ENCODE peak calls at places on chromosome 10, in five cellular contexts. L is globus pallidus, Y is RPMI7951, M is lower lobe of right lung, P is NCI-H1105. S is an unnamed sample.

GRCh38 chr10:104328916-104329710 is 9.2 kb downstream of the ITPRIP start:
- DNase-seq in L (peak), Y (peak), M (peak), P (no peak), S (peak)

GRCh38 chr10:121774404-121774803 is 153.4 kb downstream of the ATE1 start:
- DNase-seq in L (no peak), Y (no peak), M (no peak), P (no peak), S (no peak)

GRCh38 chr10:96390460-96390864 is 31.7 kb upstream of the OPALIN start:
- DNase-seq in L (peak), Y (no peak), M (no peak), P (no peak), S (peak)

GRCh38 chr10:3907514-3907913 is 122.5 kb upstream of the KLF6 start:
- DNase-seq in L (no peak), Y (peak), M (no peak), P (no peak), S (no peak)

GRCh38 chr10:18542832-18543231 is 108.6 kb downstream of the NSUN6 start:
- DNase-seq in L (no peak), Y (no peak), M (no peak), P (no peak), S (no peak)

GRCh38 chr10:80945267-80945880 is 407.7 kb downstream of the SH2D4B start:
- DNase-seq in L (peak), Y (no peak), M (no peak), P (no peak), S (peak)

GRCh38 chr10:12796431-12797185 is 204.9 kb downstream of the CCDC3 start:
- DNase-seq in L (no peak), Y (no peak), M (no peak), P (no peak), S (no peak)

GRCh38 chr10:49526624-49527023 is 12.3 kb downstream of the ERCC6 start:
- DNase-seq in L (no peak), Y (no peak), M (no peak), P (no peak), S (no peak)

GRCh38 chr10:74292871-74293427 is 141.9 kb downstream of the ADK start:
- DNase-seq in L (no peak), Y (peak), M (no peak), P (peak), S (no peak)

GRCh38 chr10:29811751-29812427 is 177.1 kb upstream of the SVIL start:
- DNase-seq in L (peak), Y (peak), M (no peak), P (no peak), S (peak)

GRCh38 chr10:19111501-19112267 is 63.1 kb downstream of the MALRD1 start:
- DNase-seq in L (no peak), Y (no peak), M (no peak), P (no peak), S (no peak)

GRCh38 chr10:4488924-4489323 is 337.1 kb upstream of the AKR1E2 start:
- DNase-seq in L (no peak), Y (no peak), M (no peak), P (no peak), S (no peak)

GRCh38 chr10:28254290-28254985 is 48.4 kb downstream of the MPP7 start:
- DNase-seq in L (no peak), Y (peak), M (no peak), P (no peak), S (no peak)

GRCh38 chr10:111130471-111130870 is 53.6 kb downstream of the ADRA2A start:
- DNase-seq in L (no peak), Y (no peak), M (no peak), P (no peak), S (no peak)

GRCh38 chr10:59055046-59055445 is 121.4 kb upstream of the PHYHIPL start:
- DNase-seq in L (no peak), Y (no peak), M (no peak), P (no peak), S (no peak)